ENCODE peak calls at places on chromosome 1, in eight cellular contexts. S is AG09319, K is IMR-90, L is pancreas, O is nephron progenitor cell, R is upper lobe of left lung, J is GM10248, A is fibroblast of lung. Q is an unnamed sample.

GRCh38 chr1:178354816-178355215 is 141.9 kb downstream of the CLEC20A start:
- DNase-seq in S (no peak), K (no peak), L (no peak), O (no peak), R (no peak), J (no peak), A (no peak), Q (no peak)

GRCh38 chr1:197976368-197976767 is 59.2 kb downstream of the LHX9 start:
- DNase-seq in S (no peak), K (peak; percentile 15), L (no peak), O (no peak), R (no peak), J (no peak), A (no peak), Q (no peak)

GRCh38 chr1:1136547-1137230 is 20.8 kb upstream of the C1orf159 start:
- DNase-seq in S (no peak), K (no peak), L (no peak), O (no peak), R (peak; percentile 63), J (peak; percentile 73), A (no peak), Q (no peak)

GRCh38 chr1:246199086-246199485 is 308.0 kb downstream of the SMYD3 start:
- DNase-seq in S (no peak), K (no peak), L (no peak), O (no peak), R (no peak), J (no peak), A (no peak), Q (peak; percentile 84)

GRCh38 chr1:245008761-245009160 is 144.4 kb upstream of the HNRNPU start:
- DNase-seq in S (no peak), K (no peak), L (no peak), O (no peak), R (no peak), J (no peak), A (peak; percentile 12), Q (no peak)

GRCh38 chr1:199410462-199410861 is 617.0 kb upstream of the NR5A2 start:
- DNase-seq in S (no peak), K (no peak), L (no peak), O (no peak), R (no peak), J (no peak), A (no peak), Q (no peak)

GRCh38 chr1:108717774-108718316 is 5.1 kb downstream of the FNDC7 start:
- DNase-seq in S (no peak), K (no peak), L (no peak), O (no peak), R (no peak), J (no peak), A (no peak), Q (no peak)

GRCh38 chr1:220579317-220579716 is 51.4 kb downstream of the MARK1 start:
- DNase-seq in S (no peak), K (no peak), L (no peak), O (no peak), R (no peak), J (no peak), A (no peak), Q (no peak)

GRCh38 chr1:241640149-241640866 is at the start of the genes CHML and OPN3:
- DNase-seq in S (peak; percentile 61), K (peak; percentile 79), L (peak; percentile 99), O (peak; percentile 96), R (peak; percentile 94), J (peak; percentile 97), A (peak; percentile 88), Q (peak; percentile 97)

GRCh38 chr1:162357681-162358266 is 18.9 kb downstream of the SPATA46 start:
- DNase-seq in S (peak; percentile 11), K (peak; percentile 31), L (no peak), O (no peak), R (no peak), J (peak; percentile 52), A (peak; percentile 51), Q (peak; percentile 30)

GRCh38 chr1:165387956-165388355 is 31.4 kb upstream of the LMX1A start:
- DNase-seq in S (no peak), K (no peak), L (no peak), O (no peak), R (no peak), J (no peak), A (no peak), Q (no peak)

DNA sequence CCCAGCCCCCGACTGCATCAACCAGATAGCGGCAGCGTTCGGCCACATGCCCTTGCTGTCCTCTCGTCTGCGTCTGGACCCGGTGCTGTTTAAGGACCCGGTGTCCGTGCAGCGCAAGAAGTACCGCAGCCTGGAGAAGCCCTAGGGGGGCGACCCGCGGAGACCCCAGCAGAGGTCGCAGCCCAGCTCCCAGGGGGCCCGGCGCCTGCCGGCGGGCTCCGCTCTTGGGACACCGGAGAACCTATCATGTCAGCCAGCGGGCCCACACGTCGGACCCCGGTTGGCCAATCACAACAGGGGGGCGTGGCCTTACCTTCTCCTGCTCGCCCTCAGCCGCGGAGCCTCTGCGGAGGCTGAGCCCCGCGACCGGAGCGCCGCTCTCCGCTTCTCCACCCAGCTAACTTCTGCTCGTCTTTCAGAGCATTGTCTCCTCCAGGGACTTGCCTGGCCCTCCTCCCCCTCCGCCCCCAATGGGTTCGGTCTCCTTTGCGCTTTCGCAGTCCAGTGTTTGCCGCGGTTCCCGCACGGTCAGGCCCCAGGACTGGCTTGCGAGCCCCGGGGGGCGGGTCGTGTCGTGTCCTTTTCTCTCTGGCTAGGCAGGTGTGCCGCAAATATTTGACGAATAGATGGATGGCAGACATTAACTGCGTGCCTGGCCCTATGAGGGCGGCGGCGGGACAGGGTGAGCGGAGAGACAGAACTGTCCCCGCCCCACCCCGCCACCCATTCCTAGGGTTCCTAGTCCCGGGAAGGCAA is 10.5 kb downstream of the SLC30A2 start:
- DNase-seq in S (peak; percentile 70), K (peak; percentile 87), L (peak; percentile 95), O (peak; percentile 97), R (peak; percentile 99), J (peak; percentile 98), A (peak; percentile 88), Q (peak; percentile 93)
- TF ChIP-seq CTCF in S (no peak), K (no peak), L (no peak), O (no peak), R (no peak), J (peak; percentile 22), A (no peak), Q (no peak)

DNA sequence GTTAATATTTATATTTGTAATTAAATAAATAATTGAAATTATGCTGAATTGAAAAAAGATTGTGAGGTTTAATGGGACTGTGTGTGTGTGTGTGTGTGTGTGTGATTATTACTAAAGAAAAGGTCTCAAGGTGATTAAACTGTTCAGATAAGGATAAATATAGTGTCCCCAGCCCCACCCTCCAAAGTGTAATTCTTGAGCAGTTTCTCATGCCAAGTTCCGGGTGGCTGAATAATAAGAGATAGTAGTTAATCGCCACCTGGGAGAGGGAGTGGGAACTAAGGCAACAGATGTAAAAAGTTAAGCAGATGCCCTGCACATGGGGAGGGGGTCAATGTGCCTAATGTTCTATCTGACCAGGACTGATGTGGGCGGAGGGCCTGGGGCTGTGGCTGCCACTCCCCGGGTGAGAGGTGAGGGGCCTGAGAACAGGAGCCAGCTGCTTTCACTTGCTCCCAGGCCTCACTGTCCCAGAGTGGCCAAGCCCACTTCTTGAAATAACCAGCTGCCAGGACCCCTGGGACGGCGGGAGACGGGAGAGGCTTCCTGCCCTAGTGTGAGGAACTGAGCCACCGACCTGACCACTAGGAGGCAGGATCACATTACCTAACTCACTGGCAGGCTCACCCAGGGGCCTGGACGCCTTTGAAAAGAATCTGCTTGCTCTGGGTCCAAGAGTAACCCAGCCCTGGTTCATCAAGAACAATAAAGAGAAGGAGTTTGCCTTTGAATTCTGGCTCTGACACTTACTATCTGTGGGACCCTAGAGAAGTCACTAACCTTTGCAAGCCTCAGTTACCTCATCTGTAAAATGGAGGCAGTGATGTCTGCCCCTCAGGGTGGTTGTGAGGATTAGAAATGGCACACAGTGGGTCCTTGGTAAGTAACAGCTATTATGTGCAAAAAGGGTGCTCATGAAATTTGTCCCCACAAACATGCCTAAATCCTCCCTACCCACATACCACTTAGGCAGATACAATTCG is 179.2 kb downstream of the ATG4C start:
- DNase-seq in S (peak; percentile 1), K (peak; percentile 14), L (peak; percentile 62), O (peak; percentile 70), R (peak; percentile 23), J (peak; percentile 71), A (peak; percentile 44), Q (peak; percentile 39)
- TF ChIP-seq CTCF in S (peak; percentile 56), K (peak; percentile 46), L (no peak), O (peak; percentile 68), R (no peak), J (peak; percentile 51), A (peak; percentile 52), Q (peak; percentile 54)

GRCh38 chr1:9590201-9590600 is 1.5 kb downstream of the TMEM201 start:
- DNase-seq in S (no peak), K (no peak), L (peak; percentile 52), O (no peak), R (no peak), J (no peak), A (no peak), Q (no peak)

GRCh38 chr1:9589719-9590157 is 1.0 kb downstream of the TMEM201 start:
- DNase-seq in S (no peak), K (peak; percentile 5), L (no peak), O (no peak), R (no peak), J (no peak), A (peak; percentile 5), Q (no peak)

GRCh38 chr1:9586147-9586766 is 2.5 kb upstream of the TMEM201 start:
- DNase-seq in S (no peak), K (no peak), L (no peak), O (no peak), R (no peak), J (no peak), A (no peak), Q (no peak)

GRCh38 chr1:9589144-9589718 is 520 bp downstream of the TMEM201 start:
- DNase-seq in S (no peak), K (peak; percentile 23), L (peak; percentile 68), O (peak; percentile 48), R (no peak), J (no peak), A (peak; percentile 37), Q (no peak)

GRCh38 chr1:9588551-9589143 is at the start of gene TMEM201:
- DNase-seq in S (peak; percentile 76), K (peak; percentile 85), L (peak; percentile 99), O (peak; percentile 97), R (peak; percentile 95), J (peak; percentile 97), A (peak; percentile 88), Q (peak; percentile 91)
- TF ChIP-seq CTCF in S (peak; percentile 34), K (peak; percentile 87), L (peak; percentile 80), O (peak; percentile 60), R (peak; percentile 91), J (peak; percentile 82), A (peak; percentile 24), Q (peak; percentile 28)

GRCh38 chr1:26102046-26102925 is 9.3 kb upstream of the PDIK1L start:
- DNase-seq in S (no peak), K (peak; percentile 47), L (no peak), O (no peak), R (peak; percentile 2), J (no peak), A (no peak), Q (no peak)
- TF ChIP-seq CTCF in S (no peak), K (no peak), L (no peak), O (no peak), R (no peak), J (no peak), A (no peak), Q (no peak)